ENCODE peak calls at places on chromosomes 3 and 15, in eight cellular contexts. Y is fibroblast of lung, W is HepG2, X is neural progenitor cell, T is GM23248, Z is astrocyte, G is endothelial cell of umbilical vein, U is PC-9. L is an unnamed sample. For H3K4me1, the result is how much of the 10 kb centered on the place peaks cover.

GRCh38 chr3:56971816-56972215 is 88.6 kb upstream of the SPATA12 start:
- DNase-seq in Y (no peak), W (no peak), X (no peak), T (no peak), Z (no peak), G (no peak), U (no peak), L (no peak)

GRCh38 chr3:46881819-46882376 is 4.4 kb downstream of the PTH1R start:
- DNase-seq in Y (peak), W (no peak), X (peak), T (peak), Z (no peak), G (no peak), U (no peak), L (peak)

GRCh38 chr15:89888214-89888804 is 5.5 kb downstream of the AP3S2 start:
- DNase-seq in Y (peak), W (peak), X (peak), T (peak), Z (peak), G (peak), U (peak), L (peak)

GRCh38 chr3:172591876-172592771 is 68.9 kb upstream of the TNFSF10 start:
- DNase-seq in Y (no peak), W (no peak), X (no peak), T (no peak), Z (peak), G (no peak), U (no peak), L (no peak)

GRCh38 chr15:72034351-72034750 is 83.6 kb downstream of the MYO9A start:
- DNase-seq in Y (peak), W (no peak), X (no peak), T (no peak), Z (no peak), G (no peak), U (no peak), L (no peak)

GRCh38 chr15:80556694-80557367 is 138.3 kb upstream of the ABHD17C start:
- DNase-seq in Y (peak), W (no peak), X (no peak), T (no peak), Z (peak), G (no peak), U (no peak), L (no peak)

GRCh38 chr3:140294058-140294457 is 359.1 kb downstream of the CLSTN2 start:
- DNase-seq in Y (no peak), W (no peak), X (no peak), T (no peak), Z (no peak), G (no peak), U (no peak), L (no peak)

GRCh38 chr3:14508505-14508819 is 31.7 kb downstream of the GRIP2 start:
- DNase-seq in Y (no peak), W (no peak), X (no peak), T (no peak), Z (no peak), G (no peak), U (no peak), L (no peak)

GRCh38 chr3:126553284-126553811 is 5.4 kb downstream of the C3orf22 start:
- DNase-seq in Y (no peak), W (no peak), X (no peak), T (no peak), Z (no peak), G (no peak), U (no peak), L (no peak)

GRCh38 chr15:53665930-53666329 is 93.5 kb downstream of the WDR72 start:
- DNase-seq in Y (no peak), W (peak), X (no peak), T (no peak), Z (no peak), G (peak), U (no peak), L (no peak)

GRCh38 chr15:48710952-48711495 is 65.5 kb upstream of the FBN1 start:
- DNase-seq in Y (no peak), W (no peak), X (peak), T (no peak), Z (peak), G (no peak), U (no peak), L (no peak)

GRCh38 chr3:170813261-170813660 is 56.7 kb downstream of the RPL22L1 start:
- DNase-seq in Y (no peak), W (no peak), X (no peak), T (no peak), Z (no peak), G (no peak), U (no peak), L (no peak)

GRCh38 chr15:98292442-98293240 is 332.1 kb downstream of the ARRDC4 start:
- DNase-seq in Y (peak), W (peak), X (peak), T (peak), Z (no peak), G (peak), U (peak), L (peak)

GRCh38 chr3:157079677-157080369 is 80.1 kb downstream of the CCNL1 start:
- DNase-seq in Y (no peak), W (no peak), X (peak), T (peak), Z (no peak), G (no peak), U (no peak), L (no peak)

GRCh38 chr3:10532939-10533730 is 27.7 kb upstream of the ATP2B2 start:
- DNase-seq in Y (no peak), W (no peak), X (no peak), T (no peak), Z (no peak), G (no peak), U (no peak), L (no peak)

GRCh38 chr3:46442591-46443530 is 21.8 kb downstream of the LTF start:
- DNase-seq in Y (peak), W (peak), X (peak), T (peak), Z (peak), G (no peak), U (peak), L (no peak)

GRCh38 chr15:37056168-37056893 is 44.0 kb downstream of the MEIS2 start:
- DNase-seq in Y (no peak), W (no peak), X (peak), T (no peak), Z (peak), G (peak), U (no peak), L (peak)

GRCh38 chr3:99783009-99783573 is 34.6 kb upstream of the CMSS1 start:
- DNase-seq in Y (peak), W (no peak), X (no peak), T (peak), Z (peak), G (no peak), U (no peak), L (no peak)

GRCh38 chr15:63226966-63227401 is 37.6 kb downstream of the RAB8B start:
- DNase-seq in Y (no peak), W (no peak), X (no peak), T (no peak), Z (no peak), G (no peak), U (no peak), L (no peak)

GRCh38 chr3:131216340-131216739 is 165.2 kb upstream of the NUDT16 start:
- DNase-seq in Y (peak), W (no peak), X (no peak), T (peak), Z (no peak), G (no peak), U (no peak), L (peak)

GRCh38 chr15:70094690-70095311 is 2.9 kb downstream of the TLE3 start:
- DNase-seq in Y (peak), W (peak), X (no peak), T (peak), Z (no peak), G (peak), U (no peak), L (peak)

GRCh38 chr15:99997112-99997651 is 263.9 kb upstream of the LYSMD4 start:
- DNase-seq in Y (no peak), W (no peak), X (no peak), T (no peak), Z (no peak), G (no peak), U (no peak), L (no peak)

GRCh38 chr3:135009014-135009413 is 214.0 kb downstream of the EPHB1 start:
- DNase-seq in Y (no peak), W (no peak), X (no peak), T (peak), Z (no peak), G (no peak), U (no peak), L (no peak)

GRCh38 chr3:157373783-157374182 is 62.9 kb upstream of the PTX3 start:
- DNase-seq in Y (no peak), W (no peak), X (no peak), T (peak), Z (peak), G (no peak), U (no peak), L (peak)

GRCh38 chr3:100254168-100254777 is 6.5 kb upstream of the TBC1D23 start:
- DNase-seq in Y (peak), W (peak), X (peak), T (peak), Z (peak), G (peak), U (peak), L (peak)

GRCh38 chr15:58269455-58270414 is 131.6 kb downstream of the AQP9 start:
- DNase-seq in Y (peak), W (peak), X (peak), T (peak), Z (peak), G (peak), U (peak), L (peak)

GRCh38 chr15:67067161-67067853 is 1.9 kb downstream of the SMAD3 start:
- DNase-seq in Y (peak), W (no peak), X (peak), T (peak), Z (no peak), G (peak), U (no peak), L (peak)

GRCh38 chr3:106688463-106688862 is 688.8 kb upstream of the CCDC54 start:
- DNase-seq in Y (peak), W (peak), X (peak), T (peak), Z (peak), G (no peak), U (peak), L (peak)

GRCh38 chr3:154273381-154273780 is 50.9 kb downstream of the DHX36 start:
- DNase-seq in Y (no peak), W (no peak), X (no peak), T (no peak), Z (no peak), G (no peak), U (no peak), L (no peak)

GRCh38 chr3:124707667-124708066 is 22.6 kb upstream of the UMPS start:
- DNase-seq in Y (peak), W (no peak), X (peak), T (peak), Z (peak), G (no peak), U (peak), L (peak)

DNA sequence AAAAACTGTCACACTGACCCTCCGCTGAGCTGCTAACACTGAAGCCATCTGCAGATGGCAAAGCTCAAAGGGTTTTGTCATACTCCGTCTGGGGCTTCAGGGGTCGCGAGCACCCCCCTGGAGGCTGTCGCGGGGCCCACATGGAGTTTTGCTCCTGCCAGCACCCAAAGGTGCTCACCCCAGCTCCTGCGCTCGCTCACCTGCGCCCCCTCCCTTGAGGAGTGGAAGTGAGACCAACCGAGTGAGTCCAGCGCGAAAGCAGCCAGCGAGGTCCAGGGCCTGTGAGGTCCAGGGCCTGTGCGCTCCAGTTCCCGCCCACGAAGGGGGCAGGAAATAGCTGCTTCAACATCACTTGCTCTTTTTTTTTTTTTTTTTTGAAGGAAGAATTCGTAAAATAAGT is 208.5 kb downstream of the ROBO2 start:
- DNase-seq in Y (no peak), W (no peak), X (no peak), T (no peak), Z (no peak), G (no peak), U (no peak), L (no peak)
- H3K4me1 ChIP-seq in Y (under half), W (under half), X (under half), T (under half), Z (under half), G (under half), U (under half), L (under half)

GRCh38 chr15:60004846-60005351 is 788 bp downstream of the FOXB1 start:
- DNase-seq in Y (peak), W (no peak), X (peak), T (peak), Z (no peak), G (peak), U (no peak), L (no peak)

GRCh38 chr15:60005352-60006202 is 1.5 kb downstream of the FOXB1 start:
- DNase-seq in Y (no peak), W (no peak), X (peak), T (no peak), Z (no peak), G (no peak), U (peak), L (no peak)

GRCh38 chr15:60003243-60004018 is 680 bp upstream of the FOXB1 start:
- DNase-seq in Y (no peak), W (no peak), X (no peak), T (no peak), Z (no peak), G (no peak), U (no peak), L (no peak)

GRCh38 chr15:60002528-60003218 is 1.4 kb upstream of the FOXB1 start:
- DNase-seq in Y (no peak), W (no peak), X (no peak), T (no peak), Z (no peak), G (no peak), U (no peak), L (no peak)

GRCh38 chr15:60004019-60004845 is at the start of gene FOXB1:
- DNase-seq in Y (no peak), W (no peak), X (peak), T (no peak), Z (no peak), G (no peak), U (peak), L (no peak)
- TF ChIP-seq EZH2 in Y (peak), W (no peak), X (peak), T (peak), Z (peak), G (peak), U (no peak), L (peak)

GRCh38 chr3:133644768-133645167 is 17.0 kb downstream of the TOPBP1 start:
- DNase-seq in Y (peak), W (peak), X (no peak), T (peak), Z (peak), G (peak), U (peak), L (peak)
- H3K4me1 ChIP-seq in Y (under half), W (under half), X (under half), T (under half), Z (under half), G (under half), U (under half), L (under half)

GRCh38 chr3:185153170-185153733 is 392 bp upstream of the C3orf70 start:
- DNase-seq in Y (no peak), W (no peak), X (peak), T (no peak), Z (no peak), G (peak), U (no peak), L (peak)
- TF ChIP-seq EZH2 in Y (no peak), W (no peak), X (no peak), T (no peak), Z (no peak), G (peak), U (no peak), L (no peak)